ENCODE peak calls at places on chromosomes 1 and 21, in five cellular contexts. S is AG10803, O is AG04450, J is astrocyte of the spinal cord, A is foreskin fibroblast. G is an unnamed sample.

GRCh38 chr1:24536391-24536840 is 19.5 kb upstream of the NCMAP start:
- DNase-seq in S (peak; percentile 23), O (no peak), A (no peak), J (peak; percentile 36), G (no peak)

GRCh38 chr1:217133958-217134856 is 411.0 kb upstream of the ESRRG start:
- DNase-seq in J (peak; percentile 50), A (no peak), O (no peak), S (no peak), G (no peak)

GRCh38 chr1:221611930-221612777 is 129.7 kb downstream of the DUSP10 start:
- DNase-seq in S (peak; percentile 76), J (peak; percentile 88), A (peak; percentile 66), O (peak; percentile 73), G (peak; percentile 76)

GRCh38 chr1:44673675-44674112 is 587 bp downstream of the TMEM53 start:
- DNase-seq in S (peak; percentile 15), J (no peak), A (peak; percentile 20), O (no peak), G (no peak)

GRCh38 chr1:37850352-37850955 is 8.9 kb downstream of the MTF1 start:
- DNase-seq in J (no peak), A (no peak), O (no peak), S (no peak), G (no peak)

GRCh38 chr1:163914785-163915413 is 593.1 kb downstream of the NUF2 start:
- DNase-seq in S (peak; percentile 38), O (no peak), J (no peak), A (no peak), G (no peak)

GRCh38 chr1:230915079-230915478 is 46.8 kb upstream of the C1orf198 start:
- DNase-seq in O (no peak), S (no peak), A (no peak), J (no peak), G (no peak)

GRCh38 chr1:216119600-216119999 is 303.6 kb downstream of the USH2A start:
- DNase-seq in A (no peak), S (peak; percentile 29), O (peak; percentile 11), J (peak; percentile 38), G (no peak)

GRCh38 chr1:114335273-114335672 is 175.7 kb downstream of the TRIM33 start:
- DNase-seq in A (no peak), S (no peak), O (no peak), J (no peak), G (no peak)
- TF ChIP-seq CTCF in A (no peak), S (no peak), O (no peak), J (no peak), G (no peak)

GRCh38 chr1:99970713-99971255 is 988 bp downstream of the SLC35A3 start:
- DNase-seq in J (no peak), A (no peak), S (peak; percentile 6), O (no peak), G (no peak)

GRCh38 chr1:99969260-99969728 is 502 bp upstream of the SLC35A3 start:
- DNase-seq in A (no peak), J (no peak), S (no peak), O (no peak), G (no peak)

GRCh38 chr1:99968214-99968613 is 1.6 kb upstream of the SLC35A3 start:
- DNase-seq in S (no peak), J (no peak), A (no peak), O (no peak), G (no peak)

GRCh38 chr1:99965646-99966375 is 4.0 kb upstream of the SLC35A3 start:
- DNase-seq in J (no peak), S (no peak), A (no peak), O (no peak), G (no peak)

GRCh38 chr1:99969729-99970591 is at the start of gene SLC35A3:
- DNase-seq in J (peak; percentile 63), A (peak; percentile 64), O (no peak), S (peak; percentile 62), G (no peak)
- TF ChIP-seq CTCF in J (no peak), A (no peak), O (no peak), S (no peak), G (no peak)

GRCh38 chr1:54357967-54358366 is 48.2 kb downstream of the SSBP3 start:
- DNase-seq in O (no peak), A (no peak), S (no peak), J (no peak), G (no peak)

GRCh38 chr1:54360165-54361005 is 45.8 kb downstream of the SSBP3 start:
- DNase-seq in A (no peak), S (no peak), O (no peak), J (no peak), G (no peak)

GRCh38 chr1:54361342-54361741 is 44.9 kb downstream of the SSBP3 start:
- DNase-seq in S (no peak), O (no peak), J (no peak), A (no peak), G (no peak)

GRCh38 chr1:54358503-54359168 is 47.6 kb downstream of the SSBP3 start:
- DNase-seq in O (no peak), J (no peak), A (no peak), S (no peak), G (no peak)

GRCh38 chr1:54359393-54360162 is 46.6 kb downstream of the SSBP3 start:
- DNase-seq in O (no peak), A (no peak), J (no peak), S (peak; percentile 36), G (no peak)
- TF ChIP-seq CTCF in O (no peak), A (no peak), J (no peak), S (no peak), G (peak; percentile 11)

GRCh38 chr1:16237343-16237830 is 404 bp upstream of the CPLANE2 start:
- DNase-seq in A (peak; percentile 37), J (no peak), S (peak; percentile 22), O (no peak), G (no peak)
- TF ChIP-seq CTCF in A (no peak), J (no peak), S (no peak), O (peak; percentile 1), G (no peak)

DNA sequence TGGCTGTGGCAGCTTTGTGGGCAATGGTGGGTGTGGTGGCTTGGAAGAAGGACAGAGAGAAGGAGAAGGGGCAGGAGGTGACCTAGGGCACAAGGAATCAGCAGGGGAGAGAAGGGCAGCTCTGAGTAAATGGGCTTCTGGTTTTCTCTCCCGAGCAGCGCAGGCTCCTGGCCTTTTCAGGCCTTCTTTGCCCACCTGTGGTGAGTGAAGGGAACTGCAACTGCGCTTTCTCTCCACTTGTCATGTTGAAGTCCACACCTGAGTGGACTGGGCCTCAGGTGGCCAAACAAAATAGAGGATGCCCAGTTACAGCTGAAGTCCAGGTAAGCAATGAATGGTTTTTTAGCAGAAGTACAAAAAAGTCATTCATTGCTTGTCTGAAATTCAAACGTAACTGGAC is 29.4 kb upstream of the KCNA10 start:
- DNase-seq in A (no peak), J (no peak), O (no peak), S (no peak), G (no peak)
- TF ChIP-seq CTCF in A (peak; percentile 29), J (peak; percentile 33), O (peak; percentile 44), S (peak; percentile 14), G (peak; percentile 46)

DNA sequence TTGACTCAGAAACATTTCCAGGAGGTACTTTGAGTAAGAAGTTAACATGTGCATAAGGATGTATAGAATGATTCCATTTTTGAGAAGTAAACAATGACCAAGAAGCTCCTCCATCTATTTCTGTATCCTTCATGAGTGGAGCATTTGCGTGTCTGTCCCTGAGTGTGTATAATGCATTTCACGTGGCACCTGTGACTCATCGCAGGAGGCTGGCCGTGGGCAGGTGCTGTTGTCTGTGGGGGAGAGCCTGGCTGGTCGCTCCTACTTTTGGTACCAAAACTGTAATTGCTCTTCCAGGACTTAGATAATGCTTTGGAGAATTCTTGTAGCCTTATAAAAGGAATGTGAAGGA is 16.5 kb downstream of the SLC37A1 start:
- DNase-seq in A (no peak), O (no peak), S (no peak), J (no peak), G (no peak)
- TF ChIP-seq CTCF in A (no peak), O (no peak), S (no peak), J (no peak), G (no peak)

GRCh38 chr1:64885648-64886047 is 80.7 kb downstream of the JAK1 start:
- DNase-seq in O (no peak), A (no peak), S (no peak), J (no peak), G (no peak)

GRCh38 chr1:64884261-64885040 is 81.9 kb downstream of the JAK1 start:
- DNase-seq in O (no peak), S (no peak), J (peak; percentile 43), A (no peak), G (no peak)

GRCh38 chr1:64890699-64891439 is 75.5 kb downstream of the JAK1 start:
- DNase-seq in J (no peak), S (no peak), A (no peak), O (no peak), G (no peak)

GRCh38 chr1:64887689-64888217 is 78.6 kb downstream of the JAK1 start:
- DNase-seq in A (no peak), J (no peak), O (no peak), S (no peak), G (no peak)

GRCh38 chr1:64886877-64887276 is 79.5 kb downstream of the JAK1 start:
- DNase-seq in S (no peak), O (no peak), J (no peak), A (no peak), G (no peak)
- TF ChIP-seq CTCF in S (no peak), O (no peak), J (no peak), A (no peak), G (no peak)

GRCh38 chr1:14111121-14111520 is 411.1 kb downstream of the PRDM2 start:
- DNase-seq in S (no peak), A (no peak), O (no peak), J (no peak), G (no peak)

GRCh38 chr1:14113271-14113670 is 413.3 kb downstream of the PRDM2 start:
- DNase-seq in J (no peak), O (no peak), A (no peak), S (no peak), G (no peak)

GRCh38 chr1:14115976-14116375 is 416.0 kb downstream of the PRDM2 start:
- DNase-seq in S (no peak), A (no peak), J (no peak), O (no peak), G (no peak)

GRCh38 chr1:14112613-14113012 is 412.6 kb downstream of the PRDM2 start:
- DNase-seq in S (no peak), O (no peak), J (no peak), A (no peak), G (no peak)

GRCh38 chr1:14113841-14114567 is 414.0 kb downstream of the PRDM2 start:
- DNase-seq in O (no peak), S (peak; percentile 58), J (peak; percentile 58), A (no peak), G (no peak)
- TF ChIP-seq CTCF in O (no peak), S (peak; percentile 78), J (peak; percentile 64), A (peak; percentile 18), G (peak; percentile 6)

GRCh38 chr1:63074321-63074720 is 248.0 kb upstream of the FOXD3 start:
- DNase-seq in J (no peak), A (no peak), O (no peak), S (no peak), G (no peak)
- TF ChIP-seq CTCF in J (no peak), A (no peak), O (no peak), S (no peak), G (no peak)

G was measured in BJ.